ENCODE peak calls at places on chromosomes 11 and 22, in four cellular contexts. One of them, this sample, is unnamed. For H3K4me1, the result is how much of the 10 kb centered on the place peaks cover.

GRCh38 chr11:102047305-102047924 is at the start of gene CFAP300:
- DNase-seq in HepG2: no peak
- DNase-seq in A549: peak
- DNase-seq in K562: peak
- DNase-seq in this sample: peak

GRCh38 chr22:25970348-25970995 is 198.8 kb upstream of the SEZ6L start:
- DNase-seq in HepG2: no peak
- DNase-seq in A549: no peak
- DNase-seq in K562: no peak
- DNase-seq in this sample: no peak

GRCh38 chr11:26420331-26420730 is 88.4 kb downstream of the ANO3 start:
- DNase-seq in HepG2: no peak
- DNase-seq in A549: no peak
- DNase-seq in K562: no peak
- DNase-seq in this sample: no peak

GRCh38 chr22:50564289-50564688 is 1.6 kb upstream of the SYCE3 start:
- DNase-seq in HepG2: no peak
- DNase-seq in A549: no peak
- DNase-seq in K562: no peak
- DNase-seq in this sample: no peak

GRCh38 chr11:130040281-130040940 is 29.3 kb upstream of the APLP2 start:
- DNase-seq in HepG2: no peak
- DNase-seq in A549: no peak
- DNase-seq in K562: no peak
- DNase-seq in this sample: no peak

GRCh38 chr11:96341237-96342130 is 1.5 kb downstream of the MAML2 start:
- DNase-seq in HepG2: peak
- DNase-seq in A549: peak
- DNase-seq in K562: peak
- DNase-seq in this sample: peak

GRCh38 chr11:13462311-13462927 is 603 bp downstream of the BTBD10 start:
- DNase-seq in HepG2: peak
- DNase-seq in A549: peak
- DNase-seq in K562: peak
- DNase-seq in this sample: peak

GRCh38 chr11:19739872-19740271 is 27.2 kb downstream of the NAV2 start:
- DNase-seq in HepG2: peak
- DNase-seq in A549: peak
- DNase-seq in K562: no peak
- DNase-seq in this sample: peak

GRCh38 chr11:2717561-2717960 is 17.8 kb upstream of the KCNQ1OT1 start:
- DNase-seq in HepG2: no peak
- DNase-seq in A549: no peak
- DNase-seq in K562: no peak
- DNase-seq in this sample: no peak

GRCh38 chr11:123560001-123560400 is 94.4 kb downstream of the SCN3B start:
- DNase-seq in HepG2: no peak
- DNase-seq in A549: no peak
- DNase-seq in K562: no peak
- DNase-seq in this sample: peak

GRCh38 chr22:32574397-32574796 is 99.8 kb downstream of the FBXO7 start:
- DNase-seq in HepG2: peak
- DNase-seq in A549: no peak
- DNase-seq in K562: no peak
- DNase-seq in this sample: no peak

GRCh38 chr11:2534131-2534956 is 89.5 kb downstream of the KCNQ1 start:
- DNase-seq in HepG2: no peak
- DNase-seq in A549: no peak
- DNase-seq in K562: no peak
- DNase-seq in this sample: no peak

GRCh38 chr11:48019230-48019584 is 38.8 kb downstream of the PTPRJ start:
- DNase-seq in HepG2: no peak
- DNase-seq in A549: no peak
- DNase-seq in K562: no peak
- DNase-seq in this sample: no peak

GRCh38 chr11:45091563-45092392 is 54.7 kb upstream of the PRDM11 start:
- DNase-seq in HepG2: no peak
- DNase-seq in A549: peak
- DNase-seq in K562: no peak
- DNase-seq in this sample: no peak

GRCh38 chr11:95301497-95301896 is 70.5 kb upstream of the SESN3 start:
- DNase-seq in HepG2: no peak
- DNase-seq in A549: no peak
- DNase-seq in K562: no peak
- DNase-seq in this sample: no peak

GRCh38 chr11:122189259-122189658 is 73.2 kb upstream of the BLID start:
- DNase-seq in HepG2: no peak
- DNase-seq in A549: peak
- DNase-seq in K562: no peak
- DNase-seq in this sample: peak

GRCh38 chr11:10591741-10592140 is 23.3 kb upstream of the LYVE1 start:
- DNase-seq in HepG2: no peak
- DNase-seq in A549: no peak
- DNase-seq in K562: no peak
- DNase-seq in this sample: no peak

GRCh38 chr11:34447044-34447443 is 8.3 kb downstream of the CAT start:
- DNase-seq in HepG2: no peak
- DNase-seq in A549: no peak
- DNase-seq in K562: no peak
- DNase-seq in this sample: no peak
- H3K4me1 ChIP-seq in HepG2: under half
- H3K4me1 ChIP-seq in A549: under half
- H3K4me1 ChIP-seq in K562: under half
- H3K4me1 ChIP-seq in this sample: under half

GRCh38 chr22:39308614-39309363 is 10.6 kb downstream of the RPL3 start:
- DNase-seq in HepG2: no peak
- DNase-seq in A549: peak
- DNase-seq in K562: no peak
- DNase-seq in this sample: peak

GRCh38 chr22:39303358-39303757 is 16.1 kb downstream of the RPL3 start:
- DNase-seq in HepG2: peak
- DNase-seq in A549: no peak
- DNase-seq in K562: no peak
- DNase-seq in this sample: no peak

GRCh38 chr22:39309364-39309861 is 10.0 kb downstream of the RPL3 start:
- DNase-seq in HepG2: no peak
- DNase-seq in A549: no peak
- DNase-seq in K562: peak
- DNase-seq in this sample: no peak

GRCh38 chr22:39303892-39304671 is 15.3 kb downstream of the RPL3 start:
- DNase-seq in HepG2: no peak
- DNase-seq in A549: no peak
- DNase-seq in K562: no peak
- DNase-seq in this sample: no peak

DNA sequence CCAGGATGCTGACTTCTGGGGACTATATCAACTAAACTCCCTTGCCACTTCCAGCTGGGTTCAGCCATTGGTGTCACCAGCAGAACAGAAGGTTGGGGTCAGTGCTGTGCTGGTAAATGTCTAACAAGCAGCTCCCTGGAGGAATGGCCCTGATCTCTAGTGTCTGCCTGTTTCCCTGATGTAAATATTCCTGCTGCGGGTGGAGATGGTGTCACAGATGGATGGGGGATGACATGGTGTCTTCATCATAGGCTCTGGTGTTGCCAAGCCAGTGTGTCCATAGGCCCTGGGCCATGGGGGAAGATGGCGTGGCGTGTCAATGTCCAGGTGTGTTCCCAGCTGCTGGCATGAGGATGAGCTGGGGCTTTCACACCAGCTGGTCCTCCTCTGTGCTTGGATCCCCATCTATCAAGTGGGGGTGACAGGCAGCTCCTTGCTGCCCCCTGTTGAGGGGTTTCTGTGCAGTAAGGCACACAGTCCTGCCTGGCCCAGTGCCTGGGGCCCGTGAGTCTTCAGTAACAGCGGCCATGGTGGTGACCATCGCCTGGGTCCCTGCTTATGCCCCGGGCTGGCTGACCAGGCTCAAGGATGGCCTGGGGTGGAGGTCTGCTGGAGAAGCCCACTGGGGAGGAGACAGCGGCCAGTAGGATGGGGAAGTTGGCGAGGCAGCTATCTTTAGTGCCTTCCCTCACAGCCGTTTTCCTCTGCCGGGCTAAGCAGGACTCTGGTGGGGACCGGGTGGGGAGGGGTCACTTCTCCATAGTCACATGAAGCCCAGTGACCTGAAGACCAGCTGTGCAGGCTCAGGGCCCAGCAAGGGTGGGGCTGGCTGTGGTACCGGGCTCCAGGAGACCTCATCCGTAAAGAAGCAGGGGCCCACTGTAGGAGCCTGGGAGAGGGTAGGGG is 12.7 kb downstream of the RPL3 start:
- DNase-seq in HepG2: no peak
- DNase-seq in A549: peak
- DNase-seq in K562: peak
- DNase-seq in this sample: no peak
- TF ChIP-seq MAZ in HepG2: no peak
- TF ChIP-seq MAZ in A549: no peak
- TF ChIP-seq MAZ in K562: no peak
- TF ChIP-seq MAZ in this sample: no peak

GRCh38 chr11:34208266-34209135 is 103.1 kb downstream of the NAT10 start:
- DNase-seq in HepG2: peak
- DNase-seq in A549: peak
- DNase-seq in K562: peak
- DNase-seq in this sample: peak
- H3K4me1 ChIP-seq in HepG2: half or more
- H3K4me1 ChIP-seq in A549: half or more
- H3K4me1 ChIP-seq in K562: under half
- H3K4me1 ChIP-seq in this sample: under half

DNA sequence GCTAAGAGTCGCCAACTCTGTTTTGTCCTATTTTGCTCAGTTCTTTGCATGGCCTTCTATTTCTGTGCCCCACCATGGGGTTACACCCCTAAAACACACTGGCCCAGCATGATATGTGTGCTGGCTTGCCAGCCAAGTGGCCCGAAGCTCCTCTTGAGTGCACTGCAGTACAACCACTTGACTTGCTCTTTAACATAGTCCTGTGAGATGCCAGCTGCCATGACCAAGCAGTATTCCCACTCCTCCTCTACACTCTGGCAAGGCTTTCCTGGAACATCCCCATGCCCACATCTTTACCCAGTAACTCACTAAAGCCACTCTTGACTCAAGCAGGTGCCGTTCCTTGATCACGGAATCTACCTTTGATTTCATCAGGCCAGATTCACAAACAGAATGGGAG is 102.9 kb upstream of the GAL start:
- DNase-seq in HepG2: no peak
- DNase-seq in A549: peak
- DNase-seq in K562: no peak
- DNase-seq in this sample: no peak
- TF ChIP-seq MAZ in HepG2: no peak
- TF ChIP-seq MAZ in A549: no peak
- TF ChIP-seq MAZ in K562: no peak
- TF ChIP-seq MAZ in this sample: no peak

GRCh38 chr11:68354181-68354872 is 41.9 kb downstream of the LRP5 start:
- DNase-seq in HepG2: no peak
- DNase-seq in A549: peak
- DNase-seq in K562: no peak
- DNase-seq in this sample: peak
- H3K4me1 ChIP-seq in HepG2: under half
- H3K4me1 ChIP-seq in A549: under half
- H3K4me1 ChIP-seq in K562: under half
- H3K4me1 ChIP-seq in this sample: under half

GRCh38 chr11:40986320-40986719 is 473.1 kb downstream of the LRRC4C start:
- DNase-seq in HepG2: no peak
- DNase-seq in A549: no peak
- DNase-seq in K562: no peak
- DNase-seq in this sample: no peak
- TF ChIP-seq MAZ in HepG2: no peak
- TF ChIP-seq MAZ in A549: no peak
- TF ChIP-seq MAZ in K562: no peak
- TF ChIP-seq MAZ in this sample: no peak

GRCh38 chr22:35303029-35303624 is 3.4 kb downstream of the TOM1 start:
- DNase-seq in HepG2: no peak
- DNase-seq in A549: no peak
- DNase-seq in K562: no peak
- DNase-seq in this sample: no peak
- H3K4me1 ChIP-seq in HepG2: half or more
- H3K4me1 ChIP-seq in A549: under half
- H3K4me1 ChIP-seq in K562: under half
- H3K4me1 ChIP-seq in this sample: under half